ENCODE peak calls at places on chromosomes 13 and 19, in five cellular contexts. One of them, this sample, is unnamed.

GRCh38 chr13:79043208-79043607 is 362.8 kb downstream of the RBM26 start:
- DNase-seq in dorsolateral prefrontal cortex: no peak
- DNase-seq in nephron progenitor cell: no peak
- DNase-seq in H9: no peak
- DNase-seq in GM06990: no peak
- DNase-seq in this sample: no peak

GRCh38 chr19:51091895-51092873 is 9.5 kb upstream of the KLK14 start:
- DNase-seq in dorsolateral prefrontal cortex: no peak
- DNase-seq in nephron progenitor cell: no peak
- DNase-seq in H9: no peak
- DNase-seq in GM06990: no peak
- DNase-seq in this sample: no peak

GRCh38 chr13:22662771-22663170 is 518.0 kb upstream of the SGCG start:
- DNase-seq in dorsolateral prefrontal cortex: no peak
- DNase-seq in nephron progenitor cell: no peak
- DNase-seq in H9: no peak
- DNase-seq in GM06990: no peak
- DNase-seq in this sample: no peak

GRCh38 chr19:38389101-38389925 is 816 bp downstream of the SPRED3 start:
- DNase-seq in dorsolateral prefrontal cortex: peak; percentile 52
- DNase-seq in nephron progenitor cell: peak; percentile 44
- DNase-seq in H9: peak; percentile 68
- DNase-seq in GM06990: no peak
- DNase-seq in this sample: no peak

GRCh38 chr13:34172048-34172447 is 354.1 kb downstream of the RFC3 start:
- DNase-seq in dorsolateral prefrontal cortex: no peak
- DNase-seq in nephron progenitor cell: no peak
- DNase-seq in H9: no peak
- DNase-seq in GM06990: no peak
- DNase-seq in this sample: no peak

GRCh38 chr13:50410921-50411712 is 395.9 kb downstream of the KCNRG start:
- DNase-seq in dorsolateral prefrontal cortex: no peak
- DNase-seq in nephron progenitor cell: no peak
- DNase-seq in H9: no peak
- DNase-seq in GM06990: no peak
- DNase-seq in this sample: no peak

GRCh38 chr13:85935868-85936467 is 136.7 kb upstream of the SLITRK6 start:
- DNase-seq in dorsolateral prefrontal cortex: no peak
- DNase-seq in nephron progenitor cell: no peak
- DNase-seq in H9: no peak
- DNase-seq in GM06990: no peak
- DNase-seq in this sample: no peak

GRCh38 chr13:42420304-42420703 is 148.4 kb downstream of the AKAP11 start:
- DNase-seq in dorsolateral prefrontal cortex: no peak
- DNase-seq in nephron progenitor cell: no peak
- DNase-seq in H9: no peak
- DNase-seq in GM06990: peak; percentile 50
- DNase-seq in this sample: no peak

GRCh38 chr13:101626925-101627555 is 174.6 kb downstream of the ITGBL1 start:
- DNase-seq in dorsolateral prefrontal cortex: no peak
- DNase-seq in nephron progenitor cell: no peak
- DNase-seq in H9: no peak
- DNase-seq in GM06990: peak; percentile 60
- DNase-seq in this sample: no peak

GRCh38 chr19:34366670-34367423 is 1.9 kb downstream of the GPI start:
- DNase-seq in dorsolateral prefrontal cortex: no peak
- DNase-seq in nephron progenitor cell: no peak
- DNase-seq in H9: no peak
- DNase-seq in GM06990: no peak
- DNase-seq in this sample: no peak

GRCh38 chr13:52348983-52349780 is 56.8 kb downstream of the THSD1 start:
- DNase-seq in dorsolateral prefrontal cortex: no peak
- DNase-seq in nephron progenitor cell: no peak
- DNase-seq in H9: no peak
- DNase-seq in GM06990: no peak
- DNase-seq in this sample: no peak

GRCh38 chr13:77143325-77143907 is 116.5 kb upstream of the FBXL3 start:
- DNase-seq in dorsolateral prefrontal cortex: no peak
- DNase-seq in nephron progenitor cell: no peak
- DNase-seq in H9: no peak
- DNase-seq in GM06990: no peak
- DNase-seq in this sample: no peak

GRCh38 chr19:41540041-41540695 is 35.8 kb upstream of the CEACAM21 start:
- DNase-seq in dorsolateral prefrontal cortex: no peak
- DNase-seq in nephron progenitor cell: no peak
- DNase-seq in H9: no peak
- DNase-seq in GM06990: no peak
- DNase-seq in this sample: no peak

GRCh38 chr19:17419154-17419490 is 725 bp upstream of the MVB12A start:
- DNase-seq in dorsolateral prefrontal cortex: no peak
- DNase-seq in nephron progenitor cell: no peak
- DNase-seq in H9: no peak
- DNase-seq in GM06990: no peak
- DNase-seq in this sample: no peak

GRCh38 chr19:3186377-3186688 is 603 bp downstream of the NCLN start:
- DNase-seq in dorsolateral prefrontal cortex: no peak
- DNase-seq in nephron progenitor cell: peak; percentile 44
- DNase-seq in H9: no peak
- DNase-seq in GM06990: no peak
- DNase-seq in this sample: no peak

GRCh38 chr13:67736646-67737420 is 506.7 kb upstream of the PCDH9 start:
- DNase-seq in dorsolateral prefrontal cortex: no peak
- DNase-seq in nephron progenitor cell: peak; percentile 15
- DNase-seq in H9: peak; percentile 61
- DNase-seq in GM06990: no peak
- DNase-seq in this sample: no peak

GRCh38 chr13:107964356-107964755 is 251.0 kb downstream of the LIG4 start:
- DNase-seq in dorsolateral prefrontal cortex: no peak
- DNase-seq in nephron progenitor cell: no peak
- DNase-seq in H9: no peak
- DNase-seq in GM06990: no peak
- DNase-seq in this sample: no peak

GRCh38 chr13:107956889-107957288 is 258.4 kb downstream of the LIG4 start:
- DNase-seq in dorsolateral prefrontal cortex: no peak
- DNase-seq in nephron progenitor cell: no peak
- DNase-seq in H9: no peak
- DNase-seq in GM06990: no peak
- DNase-seq in this sample: no peak

GRCh38 chr13:107962209-107962608 is 253.1 kb downstream of the LIG4 start:
- DNase-seq in dorsolateral prefrontal cortex: no peak
- DNase-seq in nephron progenitor cell: no peak
- DNase-seq in H9: no peak
- DNase-seq in GM06990: no peak
- DNase-seq in this sample: no peak

DNA sequence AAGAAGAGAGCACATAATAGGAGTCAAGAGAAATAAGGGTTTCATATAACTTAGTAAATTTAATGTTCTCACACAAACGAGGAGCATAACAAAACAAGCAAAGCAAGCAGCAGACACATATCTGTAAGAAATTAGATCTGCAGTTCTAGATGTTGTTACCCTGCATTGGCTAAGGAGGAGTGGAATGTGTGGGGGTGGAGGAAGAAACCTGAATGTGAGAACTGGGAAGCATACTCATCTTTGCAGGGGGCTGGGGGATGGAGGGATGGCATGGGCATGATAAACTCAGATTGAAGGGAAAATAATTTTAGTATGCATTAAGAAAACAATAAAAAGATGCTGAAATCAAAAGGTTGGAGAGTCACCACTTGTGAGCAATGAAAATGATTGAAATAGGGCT is 255.0 kb downstream of the LIG4 start:
- DNase-seq in dorsolateral prefrontal cortex: no peak
- DNase-seq in nephron progenitor cell: no peak
- DNase-seq in H9: no peak
- DNase-seq in GM06990: no peak
- DNase-seq in this sample: no peak
- TF ChIP-seq CTCF in dorsolateral prefrontal cortex: no peak
- TF ChIP-seq CTCF in nephron progenitor cell: no peak
- TF ChIP-seq CTCF in H9: no peak
- TF ChIP-seq CTCF in GM06990: no peak
- TF ChIP-seq CTCF in this sample: no peak

DNA sequence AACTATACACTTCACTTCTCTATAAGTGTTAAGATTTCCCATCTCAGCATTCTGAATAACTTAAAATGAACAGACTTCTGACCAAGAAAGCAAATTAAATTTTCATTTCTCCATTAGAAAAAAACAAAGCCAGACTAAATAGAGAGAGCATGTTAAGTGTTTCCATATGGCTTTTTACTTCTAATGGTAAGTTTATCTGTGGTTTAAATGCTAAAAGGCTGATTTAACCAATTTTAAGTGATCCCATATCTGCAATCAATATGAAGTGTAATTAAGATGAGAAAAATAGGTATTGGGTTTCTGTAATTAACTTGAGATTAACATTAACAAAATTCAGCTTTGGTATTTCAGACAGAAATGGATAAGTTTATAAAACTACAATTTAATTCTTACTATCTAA is 107.8 kb downstream of the ELF1 start:
- DNase-seq in dorsolateral prefrontal cortex: no peak
- DNase-seq in nephron progenitor cell: no peak
- DNase-seq in H9: no peak
- DNase-seq in GM06990: no peak
- DNase-seq in this sample: no peak
- TF ChIP-seq CTCF in dorsolateral prefrontal cortex: no peak
- TF ChIP-seq CTCF in nephron progenitor cell: no peak
- TF ChIP-seq CTCF in H9: no peak
- TF ChIP-seq CTCF in GM06990: no peak
- TF ChIP-seq CTCF in this sample: no peak

DNA sequence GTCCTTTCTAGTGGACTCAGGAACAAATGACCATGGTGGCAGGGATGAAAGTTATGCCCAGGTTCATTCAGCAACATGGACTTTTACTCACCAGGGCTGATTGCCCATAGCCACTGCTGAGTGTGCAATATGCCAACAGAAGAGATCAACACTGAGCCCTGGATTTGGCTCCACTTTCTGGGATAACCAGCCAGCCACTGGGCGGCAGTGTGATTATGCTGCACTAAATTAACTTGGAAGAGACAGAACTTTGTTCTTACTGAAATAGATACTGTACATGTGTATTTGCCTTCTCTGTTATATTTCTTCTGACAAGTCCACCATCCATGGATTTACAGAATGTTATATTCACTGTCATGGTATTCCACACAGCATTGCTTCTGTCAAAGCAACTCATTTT is 257.4 kb downstream of the TDRD3 start:
- DNase-seq in dorsolateral prefrontal cortex: no peak
- DNase-seq in nephron progenitor cell: peak; percentile 12
- DNase-seq in H9: no peak
- DNase-seq in GM06990: no peak
- DNase-seq in this sample: no peak
- TF ChIP-seq CTCF in dorsolateral prefrontal cortex: peak; percentile 70
- TF ChIP-seq CTCF in nephron progenitor cell: peak; percentile 27
- TF ChIP-seq CTCF in H9: peak; percentile 66
- TF ChIP-seq CTCF in GM06990: peak; percentile 47
- TF ChIP-seq CTCF in this sample: no peak

GRCh38 chr19:19475845-19476828 is 39.2 kb downstream of the TSSK6 start:
- DNase-seq in dorsolateral prefrontal cortex: no peak
- DNase-seq in nephron progenitor cell: no peak
- DNase-seq in H9: peak; percentile 58
- DNase-seq in GM06990: no peak
- DNase-seq in this sample: no peak
- TF ChIP-seq CTCF in dorsolateral prefrontal cortex: peak; percentile 25
- TF ChIP-seq CTCF in nephron progenitor cell: no peak
- TF ChIP-seq CTCF in H9: peak; percentile 64
- TF ChIP-seq CTCF in GM06990: peak; percentile 26
- TF ChIP-seq CTCF in this sample: no peak

GRCh38 chr13:27622102-27622820 is 569 bp downstream of the POLR1D start:
- DNase-seq in dorsolateral prefrontal cortex: no peak
- DNase-seq in nephron progenitor cell: no peak
- DNase-seq in H9: no peak
- DNase-seq in GM06990: no peak
- DNase-seq in this sample: no peak
- TF ChIP-seq CTCF in dorsolateral prefrontal cortex: no peak
- TF ChIP-seq CTCF in nephron progenitor cell: peak; percentile 8
- TF ChIP-seq CTCF in H9: peak; percentile 38
- TF ChIP-seq CTCF in GM06990: no peak
- TF ChIP-seq CTCF in this sample: no peak